ENCODE peak calls at places on chromosomes 3 and 15, in seven cellular contexts. P is stimulated activated CD4-positive, alpha-beta T cell treated with anti-CD3 and anti-CD28 coated beads, Interleukin-2, amount 100 ng/mL, for 48 hours; O is activated CD8-positive, alpha-beta memory T cell treated with anti-CD3 and anti-CD28 coated beads for 48 hours; A is fibroblast of pulmonary artery; T is stimulated activated naive CD4-positive, alpha-beta T cell; M is GDM1; N is type B pancreatic cell. J is an unnamed sample.

GRCh38 chr15:47196057-47196456 is 521.2 kb upstream of the SEMA6D start:
- DNase-seq in P (peak; percentile 15), O (no peak), A (peak; percentile 91), T (peak; percentile 2), M (peak; percentile 44), N (peak; percentile 84), J (peak; percentile 48)

GRCh38 chr15:64949383-64950141 is 37.9 kb downstream of the ANKDD1A start:
- DNase-seq in P (no peak), O (no peak), A (no peak), T (no peak), M (no peak), N (peak; percentile 24), J (no peak)

GRCh38 chr3:124935264-124935663 is 713 bp upstream of the MUC13 start:
- DNase-seq in P (no peak), O (no peak), A (no peak), T (no peak), M (no peak), N (no peak), J (no peak)

GRCh38 chr3:148175215-148175614 is 522.5 kb upstream of the AGTR1 start:
- DNase-seq in P (no peak), O (no peak), A (peak; percentile 48), T (no peak), M (no peak), N (no peak), J (no peak)

GRCh38 chr15:50051811-50052419 is 67.1 kb downstream of the ATP8B4 start:
- DNase-seq in P (peak; percentile 17), O (no peak), A (peak; percentile 90), T (no peak), M (peak; percentile 9), N (no peak), J (peak; percentile 40)

GRCh38 chr3:73405853-73406252 is 218.9 kb downstream of the PDZRN3 start:
- DNase-seq in P (no peak), O (no peak), A (no peak), T (no peak), M (no peak), N (no peak), J (no peak)

GRCh38 chr15:89828324-89829145 is 13.9 kb upstream of the ANPEP start:
- DNase-seq in P (no peak), O (no peak), A (peak; percentile 47), T (no peak), M (no peak), N (no peak), J (no peak)

GRCh38 chr3:56825579-56826438 is 24.1 kb upstream of the ARHGEF3 start:
- DNase-seq in P (no peak), O (no peak), A (no peak), T (no peak), M (no peak), N (no peak), J (no peak)

GRCh38 chr3:167565489-167565888 is 88.3 kb downstream of the WDR49 start:
- DNase-seq in P (no peak), O (no peak), A (no peak), T (no peak), M (no peak), N (no peak), J (no peak)

GRCh38 chr3:12479919-12480425 is 4.3 kb upstream of the TSEN2 start:
- DNase-seq in P (no peak), O (no peak), A (peak; percentile 75), T (no peak), M (no peak), N (no peak), J (no peak)

GRCh38 chr3:217436-217835 is 20.9 kb downstream of the CHL1 start:
- DNase-seq in P (no peak), O (no peak), A (no peak), T (no peak), M (no peak), N (no peak), J (no peak)

GRCh38 chr3:101878589-101878988 is 29.3 kb downstream of the NFKBIZ start:
- DNase-seq in P (no peak), O (no peak), A (no peak), T (no peak), M (no peak), N (no peak), J (no peak)

GRCh38 chr3:113151475-113152031 is 59.8 kb upstream of the BOC start:
- DNase-seq in P (no peak), O (no peak), A (peak; percentile 32), T (no peak), M (no peak), N (no peak), J (no peak)

GRCh38 chr3:2921903-2922302 is 188.3 kb downstream of the IL5RA start:
- DNase-seq in P (no peak), O (no peak), A (peak; percentile 1), T (no peak), M (no peak), N (no peak), J (no peak)

GRCh38 chr15:70698991-70699390 is 64.4 kb downstream of the UACA start:
- DNase-seq in P (no peak), O (no peak), A (no peak), T (no peak), M (no peak), N (no peak), J (no peak)

GRCh38 chr15:82855286-82856092 is 46.1 kb downstream of the WHAMM start:
- DNase-seq in P (no peak), O (no peak), A (no peak), T (no peak), M (no peak), N (peak; percentile 56), J (no peak)

GRCh38 chr3:29168686-29169085 is 112.2 kb upstream of the RBMS3 start:
- DNase-seq in P (no peak), O (no peak), A (peak; percentile 37), T (no peak), M (no peak), N (no peak), J (no peak)

GRCh38 chr3:186589856-186590579 is 19.5 kb downstream of the DNAJB11 start:
- DNase-seq in P (no peak), O (no peak), A (peak; percentile 49), T (no peak), M (no peak), N (no peak), J (no peak)

GRCh38 chr15:66729339-66729951 is 27.4 kb downstream of the SMAD6 start:
- DNase-seq in P (no peak), O (no peak), A (no peak), T (no peak), M (no peak), N (no peak), J (no peak)

GRCh38 chr3:15327941-15328340 is 4.4 kb downstream of the SH3BP5 start:
- DNase-seq in P (no peak), O (no peak), A (no peak), T (no peak), M (peak; percentile 42), N (no peak), J (no peak)

GRCh38 chr3:71304261-71304646 is 279.3 kb downstream of the FOXP1 start:
- DNase-seq in P (no peak), O (no peak), A (no peak), T (no peak), M (no peak), N (no peak), J (no peak)

GRCh38 chr3:46076606-46077005 is 49.3 kb upstream of the XCR1 start:
- DNase-seq in P (no peak), O (no peak), A (peak; percentile 39), T (no peak), M (no peak), N (no peak), J (no peak)

GRCh38 chr3:145983101-145983500 is 177.9 kb downstream of the PLOD2 start:
- DNase-seq in P (no peak), O (no peak), A (peak; percentile 6), T (no peak), M (no peak), N (no peak), J (no peak)

GRCh38 chr3:148227534-148227933 is 470.2 kb upstream of the AGTR1 start:
- DNase-seq in P (no peak), O (no peak), A (peak; percentile 34), T (no peak), M (no peak), N (no peak), J (no peak)

GRCh38 chr15:25691544-25692430 is 171.3 kb downstream of the ATP10A start:
- DNase-seq in P (no peak), O (no peak), A (peak; percentile 26), T (no peak), M (no peak), N (no peak), J (no peak)

GRCh38 chr3:63933459-63933858 is 21.3 kb upstream of the SCAANT1 start:
- DNase-seq in P (no peak), O (no peak), A (no peak), T (no peak), M (peak; percentile 27), N (no peak), J (no peak)

GRCh38 chr15:77988386-77989301 is 88.9 kb downstream of the TBC1D2B start:
- DNase-seq in P (no peak), O (no peak), A (no peak), T (no peak), M (no peak), N (no peak), J (no peak)

GRCh38 chr3:39144095-39144747 is 9.2 kb downstream of the CSRNP1 start:
- DNase-seq in P (no peak), O (no peak), A (no peak), T (no peak), M (no peak), N (no peak), J (no peak)

GRCh38 chr3:180401226-180401625 is 200.7 kb upstream of the TTC14 start:
- DNase-seq in P (no peak), O (no peak), A (no peak), T (no peak), M (no peak), N (no peak), J (no peak)

GRCh38 chr15:33126559-33127290 is 67.8 kb downstream of the FMN1 start:
- DNase-seq in P (peak; percentile 39), O (no peak), A (peak; percentile 96), T (peak; percentile 57), M (peak; percentile 44), N (peak; percentile 80), J (peak; percentile 3)

GRCh38 chr3:8793242-8793641 is 23.8 kb upstream of the OXTR start:
- DNase-seq in P (no peak), O (no peak), A (peak; percentile 70), T (no peak), M (no peak), N (no peak), J (no peak)

GRCh38 chr3:125107861-125108567 is 52.2 kb upstream of the HEG1 start:
- DNase-seq in P (no peak), O (no peak), A (peak; percentile 83), T (no peak), M (no peak), N (no peak), J (no peak)

GRCh38 chr15:25175789-25176615 is 221.2 kb downstream of the SNRPN start:
- DNase-seq in P (no peak), O (no peak), A (no peak), T (no peak), M (no peak), N (peak; percentile 58), J (no peak)

GRCh38 chr3:176147251-176147650 is 1050.0 kb downstream of the TBL1XR1 start:
- DNase-seq in P (no peak), O (no peak), A (no peak), T (no peak), M (no peak), N (no peak), J (peak; percentile 24)

GRCh38 chr3:114452176-114452744 is 158.4 kb downstream of the TIGIT start:
- DNase-seq in P (no peak), O (no peak), A (no peak), T (no peak), M (no peak), N (no peak), J (no peak)

GRCh38 chr3:53534996-53535395 is 40.6 kb downstream of the CACNA1D start:
- DNase-seq in P (no peak), O (no peak), A (no peak), T (no peak), M (no peak), N (no peak), J (no peak)